ENCODE peak calls at places on chromosomes 12 and 14, in ten cellular contexts. L is gastrocnemius medialis, V is HFFc6, O is right atrium auricular region, R is omental fat pad, X is Caco-2, B is nephron progenitor cell, M is GM13977, U is cardiac fibroblast, C is neural progenitor cell. Z is an unnamed sample.

GRCh38 chr14:85437143-85437542 is 92.8 kb upstream of the FLRT2 start:
- DNase-seq in L (no peak), V (peak), O (no peak), R (no peak), X (no peak), B (no peak), M (no peak), U (no peak), C (no peak), Z (no peak)

GRCh38 chr12:57461326-57461903 is 1.8 kb downstream of the GLI1 start:
- DNase-seq in L (no peak), V (peak), O (peak), R (no peak), X (no peak), B (peak), M (peak), U (peak), C (peak), Z (no peak)

GRCh38 chr14:38217538-38217937 is 9.8 kb downstream of the SSTR1 start:
- DNase-seq in L (no peak), V (no peak), O (no peak), R (no peak), X (no peak), B (no peak), M (no peak), U (no peak), C (no peak), Z (no peak)

GRCh38 chr12:94743174-94743573 is 92.8 kb upstream of the TMCC3 start:
- DNase-seq in L (no peak), V (no peak), O (no peak), R (no peak), X (no peak), B (no peak), M (no peak), U (no peak), C (no peak), Z (no peak)

GRCh38 chr12:6606331-6607131 is 648 bp downstream of the CHD4 start:
- DNase-seq in L (peak), V (no peak), O (peak), R (peak), X (peak), B (peak), M (peak), U (peak), C (peak), Z (peak)

GRCh38 chr14:49497725-49498348 is 88.3 kb downstream of the RPS29 start:
- DNase-seq in L (no peak), V (peak), O (no peak), R (no peak), X (no peak), B (peak), M (peak), U (peak), C (peak), Z (no peak)

GRCh38 chr12:49198431-49199155 is 9.7 kb upstream of the TUBA1A start:
- DNase-seq in L (no peak), V (peak), O (peak), R (no peak), X (peak), B (no peak), M (no peak), U (peak), C (peak), Z (no peak)

GRCh38 chr14:35287481-35288013 is 4.6 kb upstream of the PSMA6 start:
- DNase-seq in L (no peak), V (no peak), O (no peak), R (no peak), X (no peak), B (no peak), M (no peak), U (peak), C (no peak), Z (no peak)

GRCh38 chr12:51886021-51886710 is 1.7 kb upstream of the ANKRD33 start:
- DNase-seq in L (peak), V (peak), O (peak), R (peak), X (peak), B (no peak), M (no peak), U (peak), C (no peak), Z (no peak)

GRCh38 chr14:93977790-93978581 is 1.6 kb upstream of the ASB2 start:
- DNase-seq in L (no peak), V (no peak), O (no peak), R (no peak), X (no peak), B (no peak), M (peak), U (no peak), C (no peak), Z (no peak)

GRCh38 chr12:131089526-131090253 is 136.0 kb downstream of the ADGRD1 start:
- DNase-seq in L (no peak), V (no peak), O (no peak), R (peak), X (peak), B (no peak), M (no peak), U (no peak), C (no peak), Z (no peak)

GRCh38 chr12:4267904-4268548 is 5.5 kb upstream of the CCND2 start:
- DNase-seq in L (no peak), V (no peak), O (no peak), R (no peak), X (no peak), B (no peak), M (no peak), U (no peak), C (no peak), Z (no peak)

GRCh38 chr12:113855998-113856397 is 110.1 kb downstream of the RBM19 start:
- DNase-seq in L (no peak), V (no peak), O (no peak), R (no peak), X (no peak), B (peak), M (no peak), U (no peak), C (no peak), Z (no peak)

GRCh38 chr14:42079911-42080310 is 473.2 kb downstream of the LRFN5 start:
- DNase-seq in L (no peak), V (no peak), O (no peak), R (no peak), X (no peak), B (no peak), M (no peak), U (no peak), C (no peak), Z (no peak)

GRCh38 chr12:122955151-122955550 is 11.1 kb downstream of the ABCB9 start:
- DNase-seq in L (no peak), V (no peak), O (no peak), R (no peak), X (no peak), B (no peak), M (no peak), U (no peak), C (no peak), Z (no peak)

GRCh38 chr12:105954891-105955607 is 183.7 kb downstream of the NUAK1 start:
- DNase-seq in L (no peak), V (no peak), O (no peak), R (no peak), X (peak), B (no peak), M (no peak), U (peak), C (no peak), Z (no peak)

GRCh38 chr12:88206636-88207035 is 64.5 kb downstream of the TMTC3 start:
- DNase-seq in L (no peak), V (peak), O (no peak), R (no peak), X (no peak), B (no peak), M (no peak), U (peak), C (no peak), Z (no peak)

GRCh38 chr12:130827432-130827831 is 11.6 kb downstream of the STX2 start:
- DNase-seq in L (no peak), V (no peak), O (no peak), R (no peak), X (no peak), B (no peak), M (no peak), U (peak), C (no peak), Z (no peak)

GRCh38 chr12:47111392-47111778 is 31.6 kb upstream of the AMIGO2 start:
- DNase-seq in L (no peak), V (no peak), O (no peak), R (no peak), X (no peak), B (no peak), M (no peak), U (no peak), C (no peak), Z (no peak)

GRCh38 chr14:36935976-36936678 is 236.3 kb downstream of the SLC25A21 start:
- DNase-seq in L (no peak), V (peak), O (no peak), R (no peak), X (peak), B (no peak), M (no peak), U (no peak), C (peak), Z (no peak)

GRCh38 chr12:42921741-42922511 is 332.4 kb upstream of the PRICKLE1 start:
- DNase-seq in L (no peak), V (peak), O (no peak), R (no peak), X (peak), B (no peak), M (no peak), U (no peak), C (no peak), Z (no peak)

GRCh38 chr14:56474419-56475022 is 105.1 kb upstream of the TMEM260 start:
- DNase-seq in L (no peak), V (peak), O (no peak), R (no peak), X (no peak), B (peak), M (peak), U (peak), C (peak), Z (no peak)

GRCh38 chr14:29216316-29216715 is 449.7 kb downstream of the FOXG1 start:
- DNase-seq in L (no peak), V (no peak), O (no peak), R (no peak), X (no peak), B (no peak), M (no peak), U (no peak), C (no peak), Z (no peak)

GRCh38 chr12:6905414-6906040 is 905 bp downstream of the LRRC23 start:
- DNase-seq in L (no peak), V (no peak), O (no peak), R (no peak), X (no peak), B (no peak), M (no peak), U (no peak), C (no peak), Z (no peak)

GRCh38 chr14:96582641-96582980 is 80.4 kb downstream of the PAPOLA start:
- DNase-seq in L (no peak), V (no peak), O (peak), R (no peak), X (no peak), B (no peak), M (no peak), U (no peak), C (no peak), Z (no peak)

GRCh38 chr12:82904219-82904795 is 217.6 kb downstream of the TMTC2 start:
- DNase-seq in L (no peak), V (no peak), O (no peak), R (no peak), X (no peak), B (no peak), M (no peak), U (peak), C (no peak), Z (no peak)

GRCh38 chr14:25042362-25043299 is 7.3 kb downstream of the STXBP6 start:
- DNase-seq in L (no peak), V (peak), O (no peak), R (no peak), X (peak), B (no peak), M (no peak), U (peak), C (peak), Z (no peak)
- TF ChIP-seq CTCF in L (no peak), V (peak), O (peak), R (no peak), X (peak), B (peak), M (no peak), U (peak), C (peak), Z (no peak)

GRCh38 chr12:102816816-102817434 is 100.1 kb downstream of the PAH start:
- DNase-seq in L (no peak), V (peak), O (no peak), R (no peak), X (no peak), B (peak), M (peak), U (peak), C (peak), Z (no peak)
- TF ChIP-seq CTCF in L (peak), V (peak), O (peak), R (no peak), X (peak), B (peak), M (peak), U (peak), C (peak), Z (peak)

DNA sequence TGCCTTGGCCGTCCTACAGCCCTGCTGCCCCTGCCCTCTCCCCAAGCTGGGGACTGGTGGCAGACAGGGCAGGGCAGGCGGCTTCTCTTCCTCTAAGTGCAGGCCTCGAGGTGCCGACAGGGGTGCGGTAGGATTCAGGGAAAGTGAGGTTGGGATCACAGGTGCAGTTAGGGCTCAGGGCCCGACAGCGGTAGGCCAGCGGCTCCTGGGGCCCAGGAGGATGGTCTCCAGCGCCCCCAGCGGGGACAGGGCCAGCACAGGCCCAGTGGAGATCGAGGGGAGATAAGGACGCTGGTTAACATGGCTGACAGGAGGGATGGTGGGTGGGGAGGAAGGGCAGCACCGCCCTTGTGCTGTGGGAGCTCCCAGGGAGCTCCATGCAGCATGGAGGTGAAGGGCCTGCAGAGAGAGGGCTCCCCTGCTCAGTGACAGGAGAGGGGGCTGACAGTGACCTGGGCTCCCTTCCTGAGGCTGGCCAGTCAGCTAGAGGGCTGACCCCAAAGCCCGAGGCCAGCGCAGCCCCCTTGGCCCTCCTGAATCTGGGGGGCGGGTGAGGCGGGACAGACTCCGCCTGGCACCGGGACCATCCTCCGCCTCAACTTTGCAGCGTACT is 860 bp upstream of the CRIP1 start:
- DNase-seq in L (no peak), V (no peak), O (no peak), R (no peak), X (peak), B (peak), M (no peak), U (no peak), C (peak), Z (no peak)
- TF ChIP-seq CTCF in L (no peak), V (peak), O (peak), R (no peak), X (peak), B (peak), M (peak), U (no peak), C (peak), Z (peak)

GRCh38 chr12:24268663-24269186 is 319.3 kb upstream of the SOX5 start:
- DNase-seq in L (no peak), V (no peak), O (no peak), R (no peak), X (no peak), B (no peak), M (no peak), U (no peak), C (no peak), Z (no peak)
- TF ChIP-seq CTCF in L (no peak), V (peak), O (no peak), R (no peak), X (peak), B (no peak), M (no peak), U (no peak), C (peak), Z (no peak)

GRCh38 chr14:103613517-103613916 is 15.5 kb upstream of the KLC1 start:
- DNase-seq in L (no peak), V (no peak), O (no peak), R (no peak), X (no peak), B (no peak), M (peak), U (no peak), C (no peak), Z (no peak)
- TF ChIP-seq CTCF in L (no peak), V (peak), O (no peak), R (no peak), X (no peak), B (no peak), M (peak), U (no peak), C (no peak), Z (peak)

GRCh38 chr12:32448581-32448980 is 49.2 kb downstream of the FGD4 start:
- DNase-seq in L (no peak), V (no peak), O (no peak), R (no peak), X (no peak), B (no peak), M (no peak), U (no peak), C (no peak), Z (no peak)
- TF ChIP-seq CTCF in L (no peak), V (no peak), O (no peak), R (no peak), X (no peak), B (no peak), M (no peak), U (peak), C (no peak), Z (no peak)

GRCh38 chr12:29025936-29026335 is 123.1 kb upstream of the FAR2 start:
- DNase-seq in L (no peak), V (no peak), O (no peak), R (no peak), X (no peak), B (no peak), M (no peak), U (no peak), C (no peak), Z (no peak)

GRCh38 chr12:29030006-29030405 is 119.1 kb upstream of the FAR2 start:
- DNase-seq in L (no peak), V (no peak), O (no peak), R (no peak), X (no peak), B (no peak), M (no peak), U (no peak), C (no peak), Z (no peak)

GRCh38 chr12:29023436-29024076 is 125.5 kb upstream of the FAR2 start:
- DNase-seq in L (no peak), V (no peak), O (no peak), R (no peak), X (no peak), B (no peak), M (no peak), U (no peak), C (peak), Z (no peak)

GRCh38 chr12:29026419-29026818 is 122.7 kb upstream of the FAR2 start:
- DNase-seq in L (no peak), V (no peak), O (no peak), R (no peak), X (no peak), B (no peak), M (no peak), U (no peak), C (no peak), Z (no peak)

GRCh38 chr12:29024117-29024516 is 125.0 kb upstream of the FAR2 start:
- DNase-seq in L (no peak), V (no peak), O (no peak), R (no peak), X (no peak), B (no peak), M (no peak), U (no peak), C (no peak), Z (no peak)
- TF ChIP-seq CTCF in L (no peak), V (peak), O (no peak), R (no peak), X (peak), B (no peak), M (no peak), U (peak), C (peak), Z (no peak)

DNA sequence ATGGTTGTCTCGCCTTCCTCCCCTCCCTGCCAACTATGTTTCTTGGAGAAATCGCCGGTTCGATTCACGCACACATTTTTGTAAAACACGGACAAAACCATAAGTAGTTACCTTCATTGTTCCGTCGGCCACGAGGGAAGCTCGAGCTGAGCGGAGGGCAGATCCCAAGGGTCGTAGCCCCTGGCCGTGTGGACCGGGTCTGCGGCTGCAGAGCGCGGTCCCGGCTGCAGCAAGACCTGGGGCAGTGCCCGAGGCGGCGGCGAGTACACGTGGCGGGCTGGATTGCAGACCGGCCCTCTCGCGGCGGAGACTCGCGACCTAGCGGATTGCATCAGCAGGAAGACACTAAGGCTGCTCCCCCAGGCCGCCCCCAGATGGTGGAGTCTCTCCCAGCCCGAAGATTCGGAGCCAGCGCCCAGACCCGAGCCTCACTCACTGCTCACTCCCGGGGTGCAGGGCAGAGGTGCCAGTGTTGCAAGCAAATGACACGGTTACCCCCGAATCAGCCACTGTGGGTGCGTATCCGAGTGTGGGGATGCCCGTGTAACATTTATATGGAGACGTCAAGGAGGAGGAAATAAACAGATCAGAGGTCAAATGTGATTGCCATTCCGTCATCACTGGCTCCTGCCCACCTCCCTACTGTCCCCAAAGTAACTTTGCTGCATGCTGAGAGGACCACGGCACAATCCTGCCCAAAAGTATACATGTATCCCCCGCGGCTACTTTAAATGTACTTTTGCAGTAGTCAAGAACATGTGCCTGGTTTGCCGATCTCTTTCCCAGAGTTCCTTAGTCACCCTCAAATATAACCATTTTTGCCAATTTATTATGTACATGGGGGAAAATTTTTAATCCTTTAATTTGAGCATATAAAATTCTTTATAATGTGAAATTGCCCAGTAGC is at the start of gene BCAT1:
- DNase-seq in L (peak), V (peak), O (peak), R (peak), X (peak), B (peak), M (no peak), U (peak), C (peak), Z (peak)
- TF ChIP-seq CTCF in L (no peak), V (peak), O (no peak), R (no peak), X (no peak), B (no peak), M (peak), U (peak), C (peak), Z (no peak)